ENCODE peak calls at places on chromosomes 1 and 21, in five cellular contexts. One of them, this sample, is unnamed.

GRCh38 chr21:41349607-41350390 is 12.0 kb upstream of the MX2 start:
- DNase-seq in GM23338: no peak
- DNase-seq in PC-3: no peak
- DNase-seq in GM23248: no peak
- DNase-seq in HCT116: no peak
- DNase-seq in this sample: no peak

GRCh38 chr1:175222296-175222938 is 29.8 kb upstream of the KIAA0040 start:
- DNase-seq in GM23338: no peak
- DNase-seq in PC-3: no peak
- DNase-seq in GM23248: no peak
- DNase-seq in HCT116: no peak
- DNase-seq in this sample: no peak

GRCh38 chr1:112502827-112503226 is 5.9 kb upstream of the WNT2B start:
- DNase-seq in GM23338: no peak
- DNase-seq in PC-3: no peak
- DNase-seq in GM23248: peak; percentile 67
- DNase-seq in HCT116: no peak
- DNase-seq in this sample: peak; percentile 60

GRCh38 chr1:31881698-31882000 is 56.5 kb downstream of the PTP4A2 start:
- DNase-seq in GM23338: no peak
- DNase-seq in PC-3: no peak
- DNase-seq in GM23248: no peak
- DNase-seq in HCT116: no peak
- DNase-seq in this sample: no peak

GRCh38 chr1:242086093-242086492 is 87.2 kb upstream of the MAP1LC3C start:
- DNase-seq in GM23338: peak; percentile 91
- DNase-seq in PC-3: no peak
- DNase-seq in GM23248: no peak
- DNase-seq in HCT116: no peak
- DNase-seq in this sample: no peak

GRCh38 chr1:147758379-147759100 is 1.9 kb downstream of the GJA5 start:
- DNase-seq in GM23338: no peak
- DNase-seq in PC-3: no peak
- DNase-seq in GM23248: no peak
- DNase-seq in HCT116: no peak
- DNase-seq in this sample: no peak

GRCh38 chr1:117620440-117620839 is 14.6 kb downstream of the TENT5C start:
- DNase-seq in GM23338: no peak
- DNase-seq in PC-3: no peak
- DNase-seq in GM23248: no peak
- DNase-seq in HCT116: no peak
- DNase-seq in this sample: no peak

GRCh38 chr1:207316622-207317510 is 4.6 kb upstream of the CD55 start:
- DNase-seq in GM23338: peak; percentile 80
- DNase-seq in PC-3: peak; percentile 100
- DNase-seq in GM23248: no peak
- DNase-seq in HCT116: peak; percentile 56
- DNase-seq in this sample: no peak

GRCh38 chr1:67831850-67832513 is 1.3 kb downstream of the GNG12 start:
- DNase-seq in GM23338: peak; percentile 47
- DNase-seq in PC-3: peak; percentile 85
- DNase-seq in GM23248: peak; percentile 91
- DNase-seq in HCT116: peak; percentile 40
- DNase-seq in this sample: peak; percentile 98

GRCh38 chr1:3821004-3821933 is 25.0 kb upstream of the LRRC47 start:
- DNase-seq in GM23338: no peak
- DNase-seq in PC-3: no peak
- DNase-seq in GM23248: no peak
- DNase-seq in HCT116: no peak
- DNase-seq in this sample: peak; percentile 55

GRCh38 chr1:206693029-206693428 is 8.3 kb downstream of the MAPKAPK2 start:
- DNase-seq in GM23338: no peak
- DNase-seq in PC-3: peak; percentile 29
- DNase-seq in GM23248: peak; percentile 91
- DNase-seq in HCT116: no peak
- DNase-seq in this sample: no peak

GRCh38 chr1:224085421-224086108 is 28.3 kb upstream of the FBXO28 start:
- DNase-seq in GM23338: no peak
- DNase-seq in PC-3: no peak
- DNase-seq in GM23248: no peak
- DNase-seq in HCT116: no peak
- DNase-seq in this sample: no peak

GRCh38 chr1:4119516-4120220 is 219.6 kb upstream of the C1orf174 start:
- DNase-seq in GM23338: no peak
- DNase-seq in PC-3: no peak
- DNase-seq in GM23248: no peak
- DNase-seq in HCT116: no peak
- DNase-seq in this sample: no peak

GRCh38 chr1:86380257-86380861 is 15.8 kb downstream of the ODF2L start:
- DNase-seq in GM23338: peak; percentile 62
- DNase-seq in PC-3: peak; percentile 76
- DNase-seq in GM23248: peak; percentile 75
- DNase-seq in HCT116: peak; percentile 71
- DNase-seq in this sample: peak; percentile 73

GRCh38 chr1:230073371-230074035 is 6.5 kb downstream of the GALNT2 start:
- DNase-seq in GM23338: no peak
- DNase-seq in PC-3: peak; percentile 99
- DNase-seq in GM23248: peak; percentile 82
- DNase-seq in HCT116: no peak
- DNase-seq in this sample: peak; percentile 83

GRCh38 chr1:8373547-8374270 is 55.8 kb downstream of the SLC45A1 start:
- DNase-seq in GM23338: peak; percentile 40
- DNase-seq in PC-3: peak; percentile 50
- DNase-seq in GM23248: peak; percentile 95
- DNase-seq in HCT116: peak; percentile 4
- DNase-seq in this sample: peak; percentile 80

GRCh38 chr1:162905759-162906158 is 44.8 kb upstream of the CCDC190 start:
- DNase-seq in GM23338: no peak
- DNase-seq in PC-3: peak; percentile 92
- DNase-seq in GM23248: peak; percentile 91
- DNase-seq in HCT116: no peak
- DNase-seq in this sample: peak; percentile 74

GRCh38 chr21:37546949-37547614 is 180.5 kb downstream of the DYRK1A start:
- DNase-seq in GM23338: no peak
- DNase-seq in PC-3: peak; percentile 22
- DNase-seq in GM23248: peak; percentile 55
- DNase-seq in HCT116: no peak
- DNase-seq in this sample: peak; percentile 79

GRCh38 chr1:19814681-19815503 is at the start of gene RNF186:
- DNase-seq in GM23338: no peak
- DNase-seq in PC-3: peak; percentile 18
- DNase-seq in GM23248: no peak
- DNase-seq in HCT116: no peak
- DNase-seq in this sample: no peak

GRCh38 chr1:235703516-235703915 is 53.9 kb upstream of the GNG4 start:
- DNase-seq in GM23338: no peak
- DNase-seq in PC-3: peak; percentile 79
- DNase-seq in GM23248: peak; percentile 48
- DNase-seq in HCT116: no peak
- DNase-seq in this sample: no peak

GRCh38 chr1:205480349-205481278 is 23.9 kb upstream of the CDK18 start:
- DNase-seq in GM23338: no peak
- DNase-seq in PC-3: no peak
- DNase-seq in GM23248: no peak
- DNase-seq in HCT116: no peak
- DNase-seq in this sample: no peak

GRCh38 chr1:46646844-46647243 is 21.3 kb downstream of the ATPAF1 start:
- DNase-seq in GM23338: no peak
- DNase-seq in PC-3: no peak
- DNase-seq in GM23248: peak; percentile 47
- DNase-seq in HCT116: no peak
- DNase-seq in this sample: no peak

GRCh38 chr1:156482276-156482675 is 18.3 kb downstream of the MEF2D start:
- DNase-seq in GM23338: no peak
- DNase-seq in PC-3: no peak
- DNase-seq in GM23248: no peak
- DNase-seq in HCT116: no peak
- DNase-seq in this sample: no peak

GRCh38 chr1:80450711-80451110 is 1350.0 kb upstream of the ADGRL2 start:
- DNase-seq in GM23338: no peak
- DNase-seq in PC-3: peak; percentile 15
- DNase-seq in GM23248: no peak
- DNase-seq in HCT116: no peak
- DNase-seq in this sample: no peak

DNA sequence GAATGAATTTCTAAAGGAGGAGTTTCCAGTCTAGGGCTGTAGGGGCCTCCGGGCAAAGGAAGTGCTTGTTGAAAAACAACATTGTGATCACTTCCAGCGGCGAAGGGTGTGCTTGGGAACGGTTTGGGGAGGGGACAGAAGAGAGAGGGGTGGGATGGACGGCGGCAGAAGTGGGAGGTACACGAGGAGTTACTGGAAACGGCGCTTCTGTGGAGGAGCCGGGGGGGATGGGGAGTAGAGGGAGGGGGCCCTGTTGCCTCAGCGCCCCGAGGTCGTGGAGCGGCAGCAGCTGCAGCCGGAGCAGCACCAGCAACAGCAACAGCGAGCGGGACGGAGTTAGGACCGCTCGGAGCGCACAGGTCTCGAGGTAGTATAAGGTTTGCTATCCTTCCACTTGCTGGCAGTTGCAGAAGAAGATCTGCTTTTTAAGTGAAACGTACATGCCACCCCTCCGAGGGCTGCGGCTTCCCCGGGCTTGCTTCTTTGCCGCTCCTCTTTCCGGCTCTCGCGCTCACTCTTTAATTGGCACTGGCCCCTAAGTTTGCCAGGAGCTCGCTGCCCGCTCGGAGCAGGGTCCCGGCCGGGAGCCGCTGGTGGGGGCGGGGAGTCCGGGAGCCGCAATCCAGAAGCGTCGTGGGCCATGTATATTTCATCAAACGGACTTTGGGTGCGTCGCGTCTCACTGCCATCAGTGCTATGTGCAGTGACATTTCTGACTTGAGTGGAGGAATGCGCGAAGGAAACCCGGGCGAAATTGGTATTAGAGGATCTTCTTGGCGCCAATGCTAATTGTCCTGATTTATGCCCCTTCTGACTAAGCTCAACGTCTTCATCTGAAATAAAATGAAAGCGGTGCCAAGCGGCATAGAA is 771 bp upstream of the NTNG1 start:
- DNase-seq in GM23338: peak; percentile 86
- DNase-seq in PC-3: peak; percentile 72
- DNase-seq in GM23248: peak; percentile 87
- DNase-seq in HCT116: no peak
- DNase-seq in this sample: peak; percentile 90
- TF ChIP-seq EZH2 in GM23338: no peak
- TF ChIP-seq EZH2 in PC-3: no peak
- TF ChIP-seq EZH2 in GM23248: no peak
- TF ChIP-seq EZH2 in HCT116: no peak
- TF ChIP-seq EZH2 in this sample: no peak

GRCh38 chr1:23980006-23980724 is at the start of gene SRSF10:
- DNase-seq in GM23338: peak; percentile 99
- DNase-seq in PC-3: peak; percentile 99
- DNase-seq in GM23248: peak; percentile 100
- DNase-seq in HCT116: peak; percentile 98
- DNase-seq in this sample: peak; percentile 99
- H3K4me1 ChIP-seq in GM23338: peaks cover 31% of the 10 kb centered on the region
- H3K4me1 ChIP-seq in PC-3: peaks cover 26% of the 10 kb centered on the region
- H3K4me1 ChIP-seq in GM23248: peaks cover 42% of the 10 kb centered on the region
- H3K4me1 ChIP-seq in HCT116: peaks cover 15% of the 10 kb centered on the region
- H3K4me1 ChIP-seq in this sample: peaks cover 45% of the 10 kb centered on the region

DNA sequence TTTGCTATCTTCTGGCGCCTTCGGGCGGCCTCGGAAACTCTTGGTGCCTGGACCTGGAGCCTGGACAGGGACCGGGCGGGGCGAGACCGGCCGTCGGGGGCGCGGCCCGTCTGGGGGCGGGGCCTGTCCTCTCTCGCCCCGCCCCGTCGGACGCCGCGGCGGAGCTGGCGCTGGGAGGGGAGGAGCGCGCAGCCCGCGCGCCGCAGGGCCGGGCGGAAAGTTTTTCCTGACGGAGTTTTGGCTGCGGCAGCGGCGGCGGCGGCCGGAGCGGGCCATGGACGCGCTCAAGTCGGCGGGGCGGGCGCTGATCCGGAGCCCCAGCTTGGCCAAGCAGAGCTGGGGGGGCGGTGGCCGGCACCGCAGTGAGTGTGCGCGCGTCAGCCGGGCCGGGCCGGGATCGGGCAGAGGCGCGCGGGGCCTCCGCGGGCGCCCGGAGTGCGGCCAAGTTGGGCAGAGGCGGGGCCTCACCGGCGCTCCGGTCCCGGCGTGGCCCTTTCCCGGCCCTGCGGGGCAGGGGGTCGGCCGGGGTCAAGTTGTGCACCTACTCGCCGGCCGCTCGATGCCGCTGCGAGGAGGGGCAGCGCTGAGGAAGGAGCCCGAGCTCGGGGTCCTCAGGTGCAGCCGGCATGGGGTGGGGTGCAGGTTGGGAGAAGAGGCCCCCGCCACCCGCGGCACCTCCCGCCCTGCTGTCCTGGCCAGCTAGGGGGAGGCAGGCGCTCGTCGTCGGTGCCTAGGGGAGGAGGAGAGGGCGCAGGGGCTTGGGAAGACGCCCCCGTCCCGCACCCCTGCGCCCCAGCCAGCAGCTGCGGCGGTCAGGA is at the start of gene LDLRAP1:
- DNase-seq in GM23338: peak; percentile 82
- DNase-seq in PC-3: peak; percentile 84
- DNase-seq in GM23248: peak; percentile 87
- DNase-seq in HCT116: no peak
- DNase-seq in this sample: peak; percentile 78
- TF ChIP-seq EZH2 in GM23338: no peak
- TF ChIP-seq EZH2 in PC-3: no peak
- TF ChIP-seq EZH2 in GM23248: no peak
- TF ChIP-seq EZH2 in HCT116: no peak
- TF ChIP-seq EZH2 in this sample: no peak

DNA sequence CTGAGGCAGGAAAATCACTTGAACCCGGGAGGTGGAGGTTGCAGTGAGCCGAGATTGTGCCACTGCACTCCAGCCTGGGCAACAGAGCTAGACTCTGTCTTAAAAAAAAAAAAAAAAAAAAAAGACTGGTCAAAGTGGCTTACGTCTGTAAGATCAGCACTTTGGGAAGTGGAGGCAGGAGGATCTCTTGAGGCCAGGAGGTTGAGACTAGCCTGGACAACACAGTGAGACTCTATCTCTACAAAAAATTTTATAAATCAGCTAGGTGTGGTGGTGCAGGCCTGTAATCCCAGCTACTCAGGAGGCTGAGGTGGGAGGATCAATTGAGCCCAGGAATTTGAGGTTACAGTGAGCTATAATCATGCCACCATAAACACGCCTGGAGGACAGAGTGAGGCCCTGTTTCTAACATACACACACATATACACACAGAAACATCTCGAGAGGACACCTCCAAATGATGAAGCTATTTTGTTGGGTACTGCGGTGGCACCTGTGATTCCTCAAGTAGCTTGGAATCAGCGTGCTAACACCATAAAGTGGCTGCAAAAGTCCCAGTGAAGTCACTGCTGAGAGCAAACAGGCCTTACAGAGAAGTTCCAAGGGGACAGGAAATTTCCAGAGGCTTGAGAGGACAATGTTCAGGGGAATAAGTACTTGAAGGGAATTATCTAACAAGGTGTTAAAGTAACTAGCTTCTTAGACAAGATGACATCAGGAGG is 1.4 kb downstream of the NADK start:
- DNase-seq in GM23338: no peak
- DNase-seq in PC-3: peak; percentile 19
- DNase-seq in GM23248: no peak
- DNase-seq in HCT116: no peak
- DNase-seq in this sample: no peak
- H3K4me1 ChIP-seq in GM23338: peaks cover 30% of the 10 kb centered on the region
- H3K4me1 ChIP-seq in PC-3: peaks cover 31% of the 10 kb centered on the region
- H3K4me1 ChIP-seq in GM23248: peaks cover 28% of the 10 kb centered on the region
- H3K4me1 ChIP-seq in HCT116: peaks cover 17% of the 10 kb centered on the region
- H3K4me1 ChIP-seq in this sample: peaks cover 26% of the 10 kb centered on the region